ENCODE peak calls at places on chromosome 3, in nine cellular contexts. L is GM23248; D is left ventricle myocardium inferior; V is A673; N is CD8-positive, alpha-beta T cell; S is thyroid gland; I is left lung; T is endodermal cell; E is heart left ventricle. U is an unnamed sample.

GRCh38 chr3:58356054-58356453 is 23.4 kb downstream of the PXK start:
- DNase-seq in L (peak; percentile 27), D (no peak), V (no peak), N (no peak), S (peak; percentile 52), I (no peak), T (no peak), E (no peak), U (no peak)

GRCh38 chr3:46495901-46496456 is 1.8 kb upstream of the RTP3 start:
- DNase-seq in L (peak; percentile 90), D (no peak), V (peak; percentile 1), N (no peak), S (no peak), I (no peak), T (no peak), E (no peak), U (no peak)

GRCh38 chr3:129888739-129889138 is 4.8 kb downstream of the TMCC1 start:
- DNase-seq in L (peak; percentile 82), D (no peak), V (no peak), N (no peak), S (no peak), I (no peak), T (no peak), E (no peak), U (no peak)

GRCh38 chr3:113758389-113759029 is 11.7 kb downstream of the ATP6V1A start:
- DNase-seq in L (peak; percentile 65), D (no peak), V (no peak), N (no peak), S (no peak), I (no peak), T (no peak), E (no peak), U (no peak)

GRCh38 chr3:144107923-144108322 is 136.3 kb downstream of the DIPK2A start:
- DNase-seq in L (no peak), D (no peak), V (no peak), N (no peak), S (no peak), I (no peak), T (no peak), E (no peak), U (no peak)

GRCh38 chr3:133763797-133764734 is 17.9 kb downstream of the TF start:
- DNase-seq in L (no peak), D (no peak), V (no peak), N (no peak), S (no peak), I (no peak), T (no peak), E (no peak), U (no peak)

GRCh38 chr3:154780263-154780662 is 299.9 kb upstream of the MME start:
- DNase-seq in L (no peak), D (no peak), V (no peak), N (no peak), S (no peak), I (no peak), T (peak; percentile 52), E (no peak), U (no peak)

GRCh38 chr3:141112686-141113255 is 61.6 kb downstream of the SPSB4 start:
- DNase-seq in L (no peak), D (no peak), V (no peak), N (no peak), S (no peak), I (no peak), T (no peak), E (no peak), U (no peak)

GRCh38 chr3:101279765-101280385 is 40.5 kb downstream of the IMPG2 start:
- DNase-seq in L (peak; percentile 3), D (no peak), V (peak; percentile 21), N (no peak), S (no peak), I (no peak), T (no peak), E (no peak), U (no peak)

GRCh38 chr3:126895178-126896066 is 87.5 kb upstream of the PLXNA1 start:
- DNase-seq in L (peak; percentile 41), D (no peak), V (no peak), N (no peak), S (peak; percentile 19), I (no peak), T (peak; percentile 31), E (no peak), U (no peak)

GRCh38 chr3:101072299-101072698 is 79.1 kb upstream of the ABI3BP start:
- DNase-seq in L (no peak), D (no peak), V (no peak), N (no peak), S (no peak), I (no peak), T (no peak), E (no peak), U (no peak)

GRCh38 chr3:138365991-138366759 is 17.8 kb downstream of the MRAS start:
- DNase-seq in L (no peak), D (no peak), V (no peak), N (no peak), S (no peak), I (no peak), T (no peak), E (no peak), U (no peak)

GRCh38 chr3:165669502-165669901 is 167.7 kb downstream of the BCHE start:
- DNase-seq in L (no peak), D (no peak), V (no peak), N (no peak), S (no peak), I (no peak), T (no peak), E (no peak), U (no peak)
- H3K27ac ChIP-seq in L (no peak overlapping the region), D (no peak overlapping the region), V (no peak overlapping the region), N (no peak overlapping the region), S (no peak overlapping the region), I (no peak overlapping the region), T (no peak overlapping the region), E (peak overlapping the region; percentile 52), U (no peak overlapping the region)

DNA sequence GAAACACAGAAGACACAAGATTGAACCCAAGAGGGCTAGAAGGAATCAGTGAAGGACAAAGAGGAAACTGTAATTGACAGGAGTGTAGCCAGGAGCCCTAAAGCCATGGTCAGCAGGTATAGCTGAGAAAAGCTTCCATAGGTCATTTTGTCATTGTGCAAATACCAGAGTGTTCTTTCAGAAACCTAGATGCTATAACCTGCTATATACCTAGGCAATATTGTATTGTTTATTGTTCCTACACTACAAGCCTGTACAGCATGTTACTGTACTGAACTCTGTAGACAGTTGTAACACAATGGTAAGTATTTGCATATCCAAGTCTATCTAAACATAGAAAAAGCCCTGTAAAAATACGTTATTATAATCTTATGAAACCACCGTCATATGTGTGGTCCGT is 119.3 kb upstream of the LRRFIP2 start:
- DNase-seq in L (no peak), D (no peak), V (no peak), N (no peak), S (no peak), I (no peak), T (no peak), E (no peak), U (no peak)
- H3K27ac ChIP-seq in L (no peak overlapping the region), D (no peak overlapping the region), V (no peak overlapping the region), N (no peak overlapping the region), S (no peak overlapping the region), I (no peak overlapping the region), T (no peak overlapping the region), E (no peak overlapping the region), U (no peak overlapping the region)

DNA sequence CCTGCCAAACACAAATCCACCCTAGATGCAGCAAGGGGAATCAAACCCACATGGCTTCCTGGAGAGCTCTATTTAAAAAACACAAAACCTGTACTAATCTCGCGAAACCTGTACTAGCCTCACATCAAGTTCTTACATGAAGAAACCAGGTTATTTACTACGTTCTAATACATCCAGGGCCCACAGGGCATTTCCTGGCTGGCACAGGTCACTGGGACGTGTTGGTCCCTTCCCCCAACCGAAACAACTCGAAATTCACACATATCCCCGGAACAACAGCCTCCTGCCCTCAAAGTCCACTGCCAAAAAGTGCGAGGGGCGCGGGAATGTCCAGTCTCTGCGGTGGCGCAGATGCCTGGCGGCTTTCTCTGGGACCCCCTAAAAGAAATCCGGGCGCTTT is 955 bp downstream of the CDCP1 start:
- DNase-seq in L (no peak), D (no peak), V (no peak), N (no peak), S (peak; percentile 26), I (no peak), T (no peak), E (no peak), U (no peak)
- H3K27ac ChIP-seq in L (no peak overlapping the region), D (no peak overlapping the region), V (no peak overlapping the region), N (no peak overlapping the region), S (no peak overlapping the region), I (peak overlapping the region; percentile 40), T (no peak overlapping the region), E (no peak overlapping the region), U (peak overlapping the region; percentile 92)

GRCh38 chr3:123445702-123446101 is 3.2 kb downstream of the ADCY5 start:
- DNase-seq in L (no peak), D (no peak), V (no peak), N (no peak), S (no peak), I (no peak), T (no peak), E (no peak), U (no peak)

GRCh38 chr3:123447416-123447748 is 1.5 kb downstream of the ADCY5 start:
- DNase-seq in L (no peak), D (no peak), V (no peak), N (no peak), S (no peak), I (no peak), T (no peak), E (peak; percentile 39), U (no peak)

GRCh38 chr3:123447749-123448502 is 964 bp downstream of the ADCY5 start:
- DNase-seq in L (peak; percentile 32), D (no peak), V (no peak), N (no peak), S (no peak), I (no peak), T (peak; percentile 90), E (peak; percentile 46), U (no peak)

GRCh38 chr3:123446210-123446609 is 2.7 kb downstream of the ADCY5 start:
- DNase-seq in L (no peak), D (no peak), V (no peak), N (no peak), S (no peak), I (no peak), T (no peak), E (no peak), U (no peak)

GRCh38 chr3:123446610-123447109 is 2.2 kb downstream of the ADCY5 start:
- DNase-seq in L (no peak), D (no peak), V (no peak), N (no peak), S (no peak), I (no peak), T (no peak), E (no peak), U (no peak)
- H3K27ac ChIP-seq in L (no peak overlapping the region), D (peak overlapping the region; percentile 92), V (no peak overlapping the region), N (no peak overlapping the region), S (no peak overlapping the region), I (no peak overlapping the region), T (no peak overlapping the region), E (peak overlapping the region; percentile 97), U (no peak overlapping the region)

GRCh38 chr3:52040600-52040999 is 15.8 kb downstream of the DUSP7 start:
- DNase-seq in L (no peak), D (no peak), V (no peak), N (no peak), S (no peak), I (no peak), T (no peak), E (no peak), U (no peak)
- H3K27ac ChIP-seq in L (no peak overlapping the region), D (peak overlapping the region; percentile 78), V (no peak overlapping the region), N (no peak overlapping the region), S (no peak overlapping the region), I (peak overlapping the region; percentile 7), T (peak overlapping the region; percentile 76), E (peak overlapping the region; percentile 31), U (no peak overlapping the region)